ENCODE peak calls at places on chromosomes 11 and 22, in seven cellular contexts. S is GM23338; V is CD8-positive, alpha-beta memory T cell; O is foreskin keratinocyte; L is prostate gland; W is mesendoderm; B is right cardiac atrium. N is an unnamed sample.
A peak's percentile ranks its signal among the peaks of the same experiment; 100 is the strongest.

GRCh38 chr11:110069158-110069737 is 23.9 kb upstream of the ZC3H12C start:
- DNase-seq in S (no peak), V (no peak), O (peak; percentile 95), L (no peak), W (no peak), B (peak; percentile 67), N (peak; percentile 97)

GRCh38 chr11:1510928-1511327 is 24.3 kb upstream of the MOB2 start:
- DNase-seq in S (no peak), V (no peak), O (no peak), L (no peak), W (no peak), B (peak; percentile 9), N (no peak)

GRCh38 chr11:3129591-3130268 is 35.4 kb downstream of the OSBPL5 start:
- DNase-seq in S (no peak), V (no peak), O (no peak), L (no peak), W (no peak), B (no peak), N (no peak)

GRCh38 chr11:28243596-28243995 is 135.4 kb downstream of the METTL15 start:
- DNase-seq in S (no peak), V (no peak), O (no peak), L (no peak), W (no peak), B (no peak), N (no peak)

GRCh38 chr11:16786131-16786530 is 47.7 kb downstream of the C11orf58 start:
- DNase-seq in S (no peak), V (no peak), O (no peak), L (no peak), W (no peak), B (no peak), N (no peak)

GRCh38 chr11:46529086-46529905 is 64.5 kb downstream of the AMBRA1 start:
- DNase-seq in S (peak; percentile 91), V (peak; percentile 62), O (peak; percentile 24), L (peak; percentile 33), W (peak; percentile 87), B (peak; percentile 62), N (peak; percentile 64)

GRCh38 chr11:123272565-123272964 is 77.5 kb upstream of the CLMP start:
- DNase-seq in S (no peak), V (no peak), O (peak; percentile 75), L (no peak), W (no peak), B (no peak), N (peak; percentile 92)

GRCh38 chr22:44823396-44823795 is 71.0 kb downstream of the ARHGAP8 start:
- DNase-seq in S (no peak), V (no peak), O (no peak), L (no peak), W (no peak), B (no peak), N (no peak)

GRCh38 chr22:26273011-26273675 is 103.9 kb downstream of the SEZ6L start:
- DNase-seq in S (no peak), V (no peak), O (no peak), L (no peak), W (no peak), B (no peak), N (no peak)

GRCh38 chr11:68935066-68935465 is 31.4 kb downstream of the IGHMBP2 start:
- DNase-seq in S (no peak), V (no peak), O (no peak), L (no peak), W (no peak), B (no peak), N (no peak)

GRCh38 chr11:103085758-103086365 is 6.1 kb downstream of the DCUN1D5 start:
- DNase-seq in S (no peak), V (no peak), O (no peak), L (no peak), W (no peak), B (no peak), N (no peak)

GRCh38 chr11:132131051-132131450 is 760.6 kb downstream of the NTM start:
- DNase-seq in S (no peak), V (no peak), O (peak; percentile 22), L (no peak), W (no peak), B (no peak), N (no peak)

GRCh38 chr11:60347084-60347797 is 20.2 kb downstream of the MS4A6E start:
- DNase-seq in S (no peak), V (no peak), O (no peak), L (no peak), W (no peak), B (no peak), N (no peak)

GRCh38 chr22:37053310-37054077 is 2.0 kb downstream of the KCTD17 start:
- DNase-seq in S (no peak), V (no peak), O (no peak), L (no peak), W (no peak), B (peak; percentile 31), N (no peak)

GRCh38 chr11:22165799-22166548 is 26.9 kb upstream of the ANO5 start:
- DNase-seq in S (no peak), V (no peak), O (no peak), L (no peak), W (no peak), B (no peak), N (no peak)

GRCh38 chr11:70141490-70142014 is 61.5 kb upstream of the FADD start:
- DNase-seq in S (no peak), V (no peak), O (no peak), L (no peak), W (peak; percentile 69), B (no peak), N (peak; percentile 26)

GRCh38 chr11:99154277-99154676 is 133.5 kb downstream of the CNTN5 start:
- DNase-seq in S (no peak), V (no peak), O (no peak), L (no peak), W (no peak), B (no peak), N (no peak)

GRCh38 chr11:105718641-105719040 is 108.8 kb downstream of the GRIA4 start:
- DNase-seq in S (peak; percentile 13), V (no peak), O (no peak), L (no peak), W (no peak), B (no peak), N (no peak)

GRCh38 chr11:83157755-83158473 is 983 bp downstream of the PCF11 start:
- DNase-seq in S (peak; percentile 62), V (peak; percentile 47), O (peak; percentile 45), L (peak; percentile 59), W (peak; percentile 74), B (peak; percentile 59), N (peak; percentile 30)

GRCh38 chr11:624705-625635 is at the start of gene CDHR5:
- DNase-seq in S (no peak), V (no peak), O (no peak), L (no peak), W (no peak), B (no peak), N (no peak)

GRCh38 chr11:2724653-2725366 is 25.0 kb upstream of the KCNQ1OT1 start:
- DNase-seq in S (no peak), V (no peak), O (no peak), L (no peak), W (no peak), B (peak; percentile 63), N (no peak)

GRCh38 chr22:39723899-39724351 is 153.4 kb downstream of the CACNA1I start:
- DNase-seq in S (no peak), V (no peak), O (no peak), L (no peak), W (no peak), B (no peak), N (peak; percentile 41)

GRCh38 chr11:62508336-62509058 is 38.1 kb downstream of the AHNAK start:
- DNase-seq in S (peak; percentile 92), V (no peak), O (peak; percentile 61), L (peak; percentile 84), W (peak; percentile 97), B (peak; percentile 73), N (peak; percentile 64)

GRCh38 chr22:47144791-47145425 is 382.5 kb downstream of the TBC1D22A start:
- DNase-seq in S (no peak), V (no peak), O (no peak), L (peak; percentile 91), W (no peak), B (no peak), N (no peak)
- H3K27me3 ChIP-seq in S (no peaks in the 10 kb centered on the region), V (no peaks in the 10 kb centered on the region), O (no peaks in the 10 kb centered on the region), L (no peaks in the 10 kb centered on the region), W (no peaks in the 10 kb centered on the region), B (no peaks in the 10 kb centered on the region), N (no peaks in the 10 kb centered on the region)

DNA sequence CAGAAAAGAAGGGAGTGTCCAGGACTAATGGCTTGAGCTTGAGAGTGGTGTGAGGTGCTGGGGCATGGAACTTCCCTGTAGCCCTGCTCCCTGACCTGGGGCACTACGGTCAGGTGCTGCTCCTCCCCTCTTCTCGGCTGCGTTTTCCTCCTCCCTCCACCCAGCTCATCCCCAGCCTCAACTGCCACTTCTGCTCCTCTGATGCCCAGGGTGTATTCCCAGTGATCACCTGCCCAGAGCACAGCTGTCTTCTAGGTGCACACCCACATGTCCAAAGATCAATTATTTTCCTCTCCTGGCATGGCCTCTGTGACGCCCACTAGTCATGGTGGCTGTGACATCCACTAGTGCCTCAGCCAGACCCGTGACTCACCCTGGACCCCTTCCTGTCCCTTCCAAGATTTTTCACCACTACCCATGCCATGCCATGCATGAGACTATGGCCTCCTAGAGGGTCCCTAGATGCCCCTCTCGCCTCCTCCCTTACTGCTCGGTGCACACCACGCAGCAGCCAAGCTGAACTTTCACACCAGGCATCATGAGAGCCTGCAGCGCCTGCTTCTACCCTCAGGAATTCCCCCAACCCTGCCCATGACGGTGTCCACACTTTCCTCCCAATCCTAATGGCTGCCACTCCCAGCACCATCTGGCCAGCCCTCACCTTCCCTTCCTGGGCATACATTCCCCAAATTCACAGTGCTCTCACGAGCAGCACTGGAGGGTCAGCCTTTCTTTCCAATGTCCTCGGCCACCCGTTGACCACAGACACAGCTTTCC is 1.9 kb downstream of the P2RX6 start:
- DNase-seq in S (no peak), V (no peak), O (no peak), L (no peak), W (no peak), B (no peak), N (no peak)
- H3K27me3 ChIP-seq in S (no peaks in the 10 kb centered on the region), V (no peaks in the 10 kb centered on the region), O (no peaks in the 10 kb centered on the region), L (no peaks in the 10 kb centered on the region), W (no peaks in the 10 kb centered on the region), B (no peaks in the 10 kb centered on the region), N (no peaks in the 10 kb centered on the region)

DNA sequence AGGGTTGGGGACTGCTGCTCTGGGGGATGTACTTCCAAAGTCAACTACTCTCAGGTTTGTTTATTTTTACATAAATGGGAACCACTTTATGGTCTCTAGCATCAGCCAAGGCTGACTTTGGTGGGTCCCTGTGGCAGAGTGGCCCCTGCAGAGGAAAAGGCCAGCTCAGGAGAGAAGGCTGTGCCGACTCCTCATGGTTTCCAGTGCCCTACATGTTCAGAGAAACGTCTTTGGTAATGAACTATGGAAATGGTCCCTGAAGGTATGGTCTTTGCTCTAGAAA is 3.0 kb upstream of the ZDHHC8 start:
- DNase-seq in S (no peak), V (no peak), O (no peak), L (no peak), W (no peak), B (no peak), N (no peak)
- H3K27me3 ChIP-seq in S (no peaks in the 10 kb centered on the region), V (no peaks in the 10 kb centered on the region), O (no peaks in the 10 kb centered on the region), L (no peaks in the 10 kb centered on the region), W (no peaks in the 10 kb centered on the region), B (no peaks in the 10 kb centered on the region), N (no peaks in the 10 kb centered on the region)

DNA sequence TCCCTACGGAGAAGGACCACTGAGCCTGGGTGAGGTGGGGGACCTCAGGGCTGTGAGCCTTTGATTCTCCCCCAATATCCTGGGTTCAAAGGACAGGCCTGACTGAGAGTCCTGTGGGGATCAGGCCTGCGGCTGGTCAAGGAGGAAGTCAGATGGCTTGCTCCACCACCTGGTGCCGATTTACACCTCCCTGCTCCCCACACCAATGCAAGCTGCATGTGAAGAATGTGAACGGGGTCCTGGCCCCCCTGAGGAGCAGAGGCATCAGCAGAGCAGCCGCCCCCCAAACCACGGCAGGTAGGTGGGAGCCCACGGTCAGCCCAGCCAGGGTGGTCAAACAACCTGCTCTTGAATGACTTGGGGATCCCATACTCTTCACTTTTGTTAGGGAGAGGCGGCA is 6.7 kb downstream of the ADAMTS8 start:
- DNase-seq in S (no peak), V (no peak), O (no peak), L (no peak), W (no peak), B (no peak), N (no peak)
- H3K27me3 ChIP-seq in S (peaks cover 8% of the 10 kb centered on the region), V (peaks cover 27% of the 10 kb centered on the region), O (peaks cover 64% of the 10 kb centered on the region), L (peaks cover 5% of the 10 kb centered on the region), W (no peaks in the 10 kb centered on the region), B (no peaks in the 10 kb centered on the region), N (peaks cover 12% of the 10 kb centered on the region)

N was measured in bronchial epithelial cell.